ENCODE peak calls at places on chromosome 20, in eight cellular contexts. One of them, this sample, is unnamed.

GRCh38 chr20:38927902-38928578 is 1.8 kb downstream of the FAM83D start:
- DNase-seq in upper lobe of right lung: no peak
- DNase-seq in fibroblast of lung: no peak
- DNase-seq in type B pancreatic cell: no peak
- DNase-seq in aorta: no peak
- DNase-seq in mucosa of gallbladder: no peak
- DNase-seq in activated CD4-positive, alpha-beta T cell treated with anti-CD3 and anti-CD28 coated beads, Interleukin-2, amount 50 U/mL, for 4 hours: no peak
- DNase-seq in stimulated activated CD4-positive, alpha-beta T cell treated with anti-CD3 and anti-CD28 coated beads, Interleukin-15, amount 100 ng/mL, for 24 hours: no peak
- DNase-seq in this sample: no peak

GRCh38 chr20:13299401-13299800 is 78.3 kb downstream of the ISM1 start:
- DNase-seq in upper lobe of right lung: no peak
- DNase-seq in fibroblast of lung: no peak
- DNase-seq in type B pancreatic cell: no peak
- DNase-seq in aorta: no peak
- DNase-seq in mucosa of gallbladder: no peak
- DNase-seq in activated CD4-positive, alpha-beta T cell treated with anti-CD3 and anti-CD28 coated beads, Interleukin-2, amount 50 U/mL, for 4 hours: no peak
- DNase-seq in stimulated activated CD4-positive, alpha-beta T cell treated with anti-CD3 and anti-CD28 coated beads, Interleukin-15, amount 100 ng/mL, for 24 hours: no peak
- DNase-seq in this sample: no peak

GRCh38 chr20:8489094-8489883 is 357.2 kb downstream of the PLCB1 start:
- DNase-seq in upper lobe of right lung: no peak
- DNase-seq in fibroblast of lung: no peak
- DNase-seq in type B pancreatic cell: no peak
- DNase-seq in aorta: no peak
- DNase-seq in mucosa of gallbladder: no peak
- DNase-seq in activated CD4-positive, alpha-beta T cell treated with anti-CD3 and anti-CD28 coated beads, Interleukin-2, amount 50 U/mL, for 4 hours: no peak
- DNase-seq in stimulated activated CD4-positive, alpha-beta T cell treated with anti-CD3 and anti-CD28 coated beads, Interleukin-15, amount 100 ng/mL, for 24 hours: no peak
- DNase-seq in this sample: no peak

GRCh38 chr20:5913166-5913565 is 37.2 kb downstream of the TRMT6 start:
- DNase-seq in upper lobe of right lung: no peak
- DNase-seq in fibroblast of lung: no peak
- DNase-seq in type B pancreatic cell: no peak
- DNase-seq in aorta: no peak
- DNase-seq in mucosa of gallbladder: no peak
- DNase-seq in activated CD4-positive, alpha-beta T cell treated with anti-CD3 and anti-CD28 coated beads, Interleukin-2, amount 50 U/mL, for 4 hours: no peak
- DNase-seq in stimulated activated CD4-positive, alpha-beta T cell treated with anti-CD3 and anti-CD28 coated beads, Interleukin-15, amount 100 ng/mL, for 24 hours: no peak
- DNase-seq in this sample: no peak

GRCh38 chr20:47126374-47126705 is 230.2 kb downstream of the ZMYND8 start:
- DNase-seq in upper lobe of right lung: no peak
- DNase-seq in fibroblast of lung: peak
- DNase-seq in type B pancreatic cell: no peak
- DNase-seq in aorta: no peak
- DNase-seq in mucosa of gallbladder: no peak
- DNase-seq in activated CD4-positive, alpha-beta T cell treated with anti-CD3 and anti-CD28 coated beads, Interleukin-2, amount 50 U/mL, for 4 hours: no peak
- DNase-seq in stimulated activated CD4-positive, alpha-beta T cell treated with anti-CD3 and anti-CD28 coated beads, Interleukin-15, amount 100 ng/mL, for 24 hours: no peak
- DNase-seq in this sample: no peak

GRCh38 chr20:37526839-37527637 is 638 bp downstream of the BLCAP start:
- DNase-seq in upper lobe of right lung: peak
- DNase-seq in fibroblast of lung: peak
- DNase-seq in type B pancreatic cell: no peak
- DNase-seq in aorta: peak
- DNase-seq in mucosa of gallbladder: no peak
- DNase-seq in activated CD4-positive, alpha-beta T cell treated with anti-CD3 and anti-CD28 coated beads, Interleukin-2, amount 50 U/mL, for 4 hours: no peak
- DNase-seq in stimulated activated CD4-positive, alpha-beta T cell treated with anti-CD3 and anti-CD28 coated beads, Interleukin-15, amount 100 ng/mL, for 24 hours: no peak
- DNase-seq in this sample: peak

GRCh38 chr20:55978550-55978949 is 26.8 kb downstream of the CBLN4 start:
- DNase-seq in upper lobe of right lung: no peak
- DNase-seq in fibroblast of lung: no peak
- DNase-seq in type B pancreatic cell: no peak
- DNase-seq in aorta: no peak
- DNase-seq in mucosa of gallbladder: no peak
- DNase-seq in activated CD4-positive, alpha-beta T cell treated with anti-CD3 and anti-CD28 coated beads, Interleukin-2, amount 50 U/mL, for 4 hours: no peak
- DNase-seq in stimulated activated CD4-positive, alpha-beta T cell treated with anti-CD3 and anti-CD28 coated beads, Interleukin-15, amount 100 ng/mL, for 24 hours: no peak
- DNase-seq in this sample: no peak

GRCh38 chr20:5722927-5723326 is 27.3 kb upstream of the SHLD1 start:
- DNase-seq in upper lobe of right lung: no peak
- DNase-seq in fibroblast of lung: no peak
- DNase-seq in type B pancreatic cell: no peak
- DNase-seq in aorta: no peak
- DNase-seq in mucosa of gallbladder: no peak
- DNase-seq in activated CD4-positive, alpha-beta T cell treated with anti-CD3 and anti-CD28 coated beads, Interleukin-2, amount 50 U/mL, for 4 hours: no peak
- DNase-seq in stimulated activated CD4-positive, alpha-beta T cell treated with anti-CD3 and anti-CD28 coated beads, Interleukin-15, amount 100 ng/mL, for 24 hours: no peak
- DNase-seq in this sample: no peak

GRCh38 chr20:45911486-45912343 is at the start of gene PLTP:
- DNase-seq in upper lobe of right lung: peak
- DNase-seq in fibroblast of lung: peak
- DNase-seq in type B pancreatic cell: peak
- DNase-seq in aorta: peak
- DNase-seq in mucosa of gallbladder: peak
- DNase-seq in activated CD4-positive, alpha-beta T cell treated with anti-CD3 and anti-CD28 coated beads, Interleukin-2, amount 50 U/mL, for 4 hours: no peak
- DNase-seq in stimulated activated CD4-positive, alpha-beta T cell treated with anti-CD3 and anti-CD28 coated beads, Interleukin-15, amount 100 ng/mL, for 24 hours: peak
- DNase-seq in this sample: peak

GRCh38 chr20:45463113-45463512 is 6.4 kb upstream of the WFDC2 start:
- DNase-seq in upper lobe of right lung: no peak
- DNase-seq in fibroblast of lung: no peak
- DNase-seq in type B pancreatic cell: no peak
- DNase-seq in aorta: no peak
- DNase-seq in mucosa of gallbladder: no peak
- DNase-seq in activated CD4-positive, alpha-beta T cell treated with anti-CD3 and anti-CD28 coated beads, Interleukin-2, amount 50 U/mL, for 4 hours: no peak
- DNase-seq in stimulated activated CD4-positive, alpha-beta T cell treated with anti-CD3 and anti-CD28 coated beads, Interleukin-15, amount 100 ng/mL, for 24 hours: no peak
- DNase-seq in this sample: no peak

GRCh38 chr20:1971893-1972586 is 21.8 kb downstream of the PDYN start:
- DNase-seq in upper lobe of right lung: no peak
- DNase-seq in fibroblast of lung: no peak
- DNase-seq in type B pancreatic cell: no peak
- DNase-seq in aorta: no peak
- DNase-seq in mucosa of gallbladder: no peak
- DNase-seq in activated CD4-positive, alpha-beta T cell treated with anti-CD3 and anti-CD28 coated beads, Interleukin-2, amount 50 U/mL, for 4 hours: no peak
- DNase-seq in stimulated activated CD4-positive, alpha-beta T cell treated with anti-CD3 and anti-CD28 coated beads, Interleukin-15, amount 100 ng/mL, for 24 hours: no peak
- DNase-seq in this sample: no peak

GRCh38 chr20:47137231-47137865 is 219.2 kb downstream of the ZMYND8 start:
- DNase-seq in upper lobe of right lung: no peak
- DNase-seq in fibroblast of lung: no peak
- DNase-seq in type B pancreatic cell: no peak
- DNase-seq in aorta: no peak
- DNase-seq in mucosa of gallbladder: no peak
- DNase-seq in activated CD4-positive, alpha-beta T cell treated with anti-CD3 and anti-CD28 coated beads, Interleukin-2, amount 50 U/mL, for 4 hours: no peak
- DNase-seq in stimulated activated CD4-positive, alpha-beta T cell treated with anti-CD3 and anti-CD28 coated beads, Interleukin-15, amount 100 ng/mL, for 24 hours: no peak
- DNase-seq in this sample: no peak

GRCh38 chr20:64188682-64189529 is 24.7 kb downstream of the MYT1 start:
- DNase-seq in upper lobe of right lung: no peak
- DNase-seq in fibroblast of lung: peak
- DNase-seq in type B pancreatic cell: no peak
- DNase-seq in aorta: no peak
- DNase-seq in mucosa of gallbladder: peak
- DNase-seq in activated CD4-positive, alpha-beta T cell treated with anti-CD3 and anti-CD28 coated beads, Interleukin-2, amount 50 U/mL, for 4 hours: no peak
- DNase-seq in stimulated activated CD4-positive, alpha-beta T cell treated with anti-CD3 and anti-CD28 coated beads, Interleukin-15, amount 100 ng/mL, for 24 hours: no peak
- DNase-seq in this sample: peak

GRCh38 chr20:19757487-19757972 is 528 bp upstream of the RIN2 start:
- DNase-seq in upper lobe of right lung: peak
- DNase-seq in fibroblast of lung: peak
- DNase-seq in type B pancreatic cell: peak
- DNase-seq in aorta: peak
- DNase-seq in mucosa of gallbladder: peak
- DNase-seq in activated CD4-positive, alpha-beta T cell treated with anti-CD3 and anti-CD28 coated beads, Interleukin-2, amount 50 U/mL, for 4 hours: no peak
- DNase-seq in stimulated activated CD4-positive, alpha-beta T cell treated with anti-CD3 and anti-CD28 coated beads, Interleukin-15, amount 100 ng/mL, for 24 hours: peak
- DNase-seq in this sample: peak

GRCh38 chr20:45938727-45939438 is 4.4 kb downstream of the PCIF1 start:
- DNase-seq in upper lobe of right lung: no peak
- DNase-seq in fibroblast of lung: no peak
- DNase-seq in type B pancreatic cell: no peak
- DNase-seq in aorta: peak
- DNase-seq in mucosa of gallbladder: no peak
- DNase-seq in activated CD4-positive, alpha-beta T cell treated with anti-CD3 and anti-CD28 coated beads, Interleukin-2, amount 50 U/mL, for 4 hours: no peak
- DNase-seq in stimulated activated CD4-positive, alpha-beta T cell treated with anti-CD3 and anti-CD28 coated beads, Interleukin-15, amount 100 ng/mL, for 24 hours: no peak
- DNase-seq in this sample: no peak

GRCh38 chr20:37102571-37102970 is 6.8 kb upstream of the RBL1 start:
- DNase-seq in upper lobe of right lung: no peak
- DNase-seq in fibroblast of lung: no peak
- DNase-seq in type B pancreatic cell: no peak
- DNase-seq in aorta: no peak
- DNase-seq in mucosa of gallbladder: no peak
- DNase-seq in activated CD4-positive, alpha-beta T cell treated with anti-CD3 and anti-CD28 coated beads, Interleukin-2, amount 50 U/mL, for 4 hours: no peak
- DNase-seq in stimulated activated CD4-positive, alpha-beta T cell treated with anti-CD3 and anti-CD28 coated beads, Interleukin-15, amount 100 ng/mL, for 24 hours: no peak
- DNase-seq in this sample: peak

GRCh38 chr20:8722277-8722928 is 346.5 kb upstream of the PLCB4 start:
- DNase-seq in upper lobe of right lung: no peak
- DNase-seq in fibroblast of lung: peak
- DNase-seq in type B pancreatic cell: no peak
- DNase-seq in aorta: no peak
- DNase-seq in mucosa of gallbladder: peak
- DNase-seq in activated CD4-positive, alpha-beta T cell treated with anti-CD3 and anti-CD28 coated beads, Interleukin-2, amount 50 U/mL, for 4 hours: no peak
- DNase-seq in stimulated activated CD4-positive, alpha-beta T cell treated with anti-CD3 and anti-CD28 coated beads, Interleukin-15, amount 100 ng/mL, for 24 hours: peak
- DNase-seq in this sample: peak

GRCh38 chr20:46647469-46647868 is 3.8 kb downstream of the SLC13A3 start:
- DNase-seq in upper lobe of right lung: no peak
- DNase-seq in fibroblast of lung: no peak
- DNase-seq in type B pancreatic cell: no peak
- DNase-seq in aorta: no peak
- DNase-seq in mucosa of gallbladder: no peak
- DNase-seq in activated CD4-positive, alpha-beta T cell treated with anti-CD3 and anti-CD28 coated beads, Interleukin-2, amount 50 U/mL, for 4 hours: no peak
- DNase-seq in stimulated activated CD4-positive, alpha-beta T cell treated with anti-CD3 and anti-CD28 coated beads, Interleukin-15, amount 100 ng/mL, for 24 hours: no peak
- DNase-seq in this sample: peak